ENCODE peak calls at places on chromosomes 4 and X, in four cellular contexts. W, Q, C and J are unnamed samples.

GRCh38 chr4:151537726-151538125 is 128.8 kb downstream of the FHIP1A start:
- DNase-seq in Q (no peak), C (no peak), W (no peak), J (no peak)

GRCh38 chrX:143664302-143664701 is 28.4 kb upstream of the SLITRK4 start:
- DNase-seq in C (no peak), W (no peak), Q (no peak), J (no peak)

GRCh38 chrX:115311139-115311538 is 21.6 kb downstream of the LUZP4 start:
- DNase-seq in Q (no peak), C (no peak), W (no peak), J (no peak)

GRCh38 chrX:3134316-3134715 is 93.0 kb downstream of the ARSF start:
- DNase-seq in C (no peak), W (no peak), Q (no peak), J (no peak)

GRCh38 chr4:47349323-47349722 is 114.2 kb downstream of the COMMD8 start:
- DNase-seq in Q (no peak), W (no peak), C (no peak), J (no peak)

GRCh38 chr4:76219299-76220055 is 5.9 kb upstream of the SCARB2 start:
- DNase-seq in W (no peak), C (no peak), Q (no peak), J (no peak)

GRCh38 chrX:46642145-46642544 is 68.6 kb downstream of the CHST7 start:
- DNase-seq in C (no peak), W (no peak), Q (no peak), J (peak)

GRCh38 chrX:134423606-134424005 is 36.4 kb upstream of the HPRT1 start:
- DNase-seq in Q (no peak), W (no peak), C (no peak), J (no peak)

GRCh38 chrX:134101636-134102035 is 116.2 kb upstream of the GPC3 start:
- DNase-seq in C (no peak), Q (no peak), W (no peak), J (no peak)

GRCh38 chrX:19577181-19577810 is 62.0 kb upstream of the MAP3K15 start:
- DNase-seq in W (no peak), C (no peak), Q (no peak), J (no peak)

GRCh38 chr4:139689093-139689722 is 23.6 kb downstream of the MGST2 start:
- DNase-seq in C (no peak), Q (no peak), W (no peak), J (no peak)

GRCh38 chr4:115154826-115155225 is 41.4 kb upstream of the NDST4 start:
- DNase-seq in W (no peak), C (no peak), Q (no peak), J (no peak)

GRCh38 chr4:76200771-76201224 is 12.8 kb downstream of the SCARB2 start:
- DNase-seq in C (no peak), W (no peak), Q (no peak), J (no peak)